ENCODE peak calls at places on chromosomes 11 and 22, in five cellular contexts. A is iPS DF 6.9; K is fibroblast of villous mesenchyme; C is GM12878; Z is activated CD4-positive, alpha-beta T cell treated with anti-CD3 and anti-CD28 coated beads, Interleukin-2, amount 50 U/mL, for 48 hours. W is an unnamed sample.

GRCh38 chr22:43331064-43331435 is 12.1 kb downstream of the SCUBE1 start:
- DNase-seq in K (no peak), Z (no peak), C (no peak), A (no peak), W (no peak)

GRCh38 chr11:86068138-86068861 is 584 bp downstream of the PICALM start:
- DNase-seq in K (peak; percentile 30), C (no peak), Z (peak; percentile 41), A (no peak), W (peak; percentile 30)

GRCh38 chr11:12141283-12141682 is 30.9 kb downstream of the MICAL2 start:
- DNase-seq in K (no peak), Z (no peak), A (no peak), C (no peak), W (no peak)

GRCh38 chr11:2259466-2259830 is 10.9 kb downstream of the ASCL2 start:
- DNase-seq in A (no peak), C (no peak), K (no peak), Z (no peak), W (no peak)

GRCh38 chr22:45638197-45638596 is 33.4 kb upstream of the ATXN10 start:
- DNase-seq in A (no peak), C (no peak), Z (no peak), K (no peak), W (no peak)

GRCh38 chr11:1568451-1568911 is 3.6 kb downstream of the DUSP8 start:
- DNase-seq in Z (no peak), C (no peak), K (no peak), A (no peak), W (peak; percentile 41)

GRCh38 chr11:35367491-35367890 is 51.9 kb downstream of the SLC1A2 start:
- DNase-seq in C (no peak), K (peak; percentile 75), Z (no peak), A (no peak), W (no peak)

GRCh38 chr11:8259316-8259995 is 4.2 kb downstream of the LMO1 start:
- DNase-seq in K (no peak), A (no peak), C (no peak), Z (no peak), W (no peak)

GRCh38 chr11:92224394-92225205 is at the start of gene FAT3:
- DNase-seq in K (peak; percentile 28), C (no peak), A (no peak), Z (no peak), W (no peak)

GRCh38 chr22:37485714-37486223 is 415 bp downstream of the MFNG start:
- DNase-seq in K (no peak), Z (peak; percentile 35), A (no peak), C (no peak), W (no peak)

GRCh38 chr22:17085277-17086091 is 684 bp downstream of the IL17RA start:
- DNase-seq in K (no peak), C (no peak), A (no peak), Z (peak; percentile 33), W (no peak)

GRCh38 chr22:19877626-19878339 is 23.1 kb upstream of the GNB1L start:
- DNase-seq in C (no peak), Z (no peak), A (no peak), K (peak; percentile 66), W (no peak)

GRCh38 chr11:1453611-1454386 is 32.8 kb downstream of the MOB2 start:
- DNase-seq in C (peak; percentile 2), K (no peak), A (no peak), Z (peak; percentile 7), W (no peak)